ENCODE peak calls at places on chromosome 19, in seven cellular contexts. One of them, this sample, is unnamed.

GRCh38 chr19:17429661-17430101 is 9.8 kb downstream of the MVB12A start:
- DNase-seq in heart right ventricle: no peak
- DNase-seq in CD4-positive, alpha-beta memory T cell: no peak
- DNase-seq in cardiac muscle cell: no peak
- DNase-seq in right atrium auricular region: no peak
- DNase-seq in GM23248: no peak
- DNase-seq in adrenal gland: peak; percentile 86
- DNase-seq in this sample: no peak

GRCh38 chr19:49802836-49803528 is 10.1 kb downstream of the FUZ start:
- DNase-seq in GM23248: no peak
- DNase-seq in heart right ventricle: no peak
- DNase-seq in right atrium auricular region: no peak
- DNase-seq in cardiac muscle cell: no peak
- DNase-seq in adrenal gland: peak; percentile 69
- DNase-seq in CD4-positive, alpha-beta memory T cell: no peak
- DNase-seq in this sample: no peak

GRCh38 chr19:29841559-29842367 is 30.0 kb downstream of the CCNE1 start:
- DNase-seq in heart right ventricle: peak; percentile 15
- DNase-seq in GM23248: peak; percentile 31
- DNase-seq in adrenal gland: peak; percentile 77
- DNase-seq in right atrium auricular region: no peak
- DNase-seq in cardiac muscle cell: peak; percentile 38
- DNase-seq in CD4-positive, alpha-beta memory T cell: no peak
- DNase-seq in this sample: peak; percentile 76

GRCh38 chr19:10454267-10454666 is 33.9 kb downstream of the PDE4A start:
- DNase-seq in cardiac muscle cell: peak; percentile 38
- DNase-seq in heart right ventricle: no peak
- DNase-seq in right atrium auricular region: no peak
- DNase-seq in adrenal gland: no peak
- DNase-seq in CD4-positive, alpha-beta memory T cell: no peak
- DNase-seq in GM23248: peak; percentile 43
- DNase-seq in this sample: no peak

GRCh38 chr19:4052114-4052992 is 14.3 kb downstream of the ZBTB7A start:
- DNase-seq in GM23248: peak; percentile 81
- DNase-seq in cardiac muscle cell: no peak
- DNase-seq in right atrium auricular region: no peak
- DNase-seq in CD4-positive, alpha-beta memory T cell: no peak
- DNase-seq in adrenal gland: peak; percentile 92
- DNase-seq in heart right ventricle: no peak
- DNase-seq in this sample: no peak

GRCh38 chr19:41998246-41999020 is 4.4 kb upstream of the ATP1A3 start:
- DNase-seq in CD4-positive, alpha-beta memory T cell: no peak
- DNase-seq in heart right ventricle: no peak
- DNase-seq in cardiac muscle cell: peak; percentile 83
- DNase-seq in right atrium auricular region: no peak
- DNase-seq in adrenal gland: no peak
- DNase-seq in GM23248: peak; percentile 86
- DNase-seq in this sample: no peak

GRCh38 chr19:57068921-57069697 is 50.7 kb upstream of the USP29 start:
- DNase-seq in cardiac muscle cell: no peak
- DNase-seq in CD4-positive, alpha-beta memory T cell: no peak
- DNase-seq in heart right ventricle: no peak
- DNase-seq in GM23248: no peak
- DNase-seq in right atrium auricular region: no peak
- DNase-seq in adrenal gland: peak; percentile 80
- DNase-seq in this sample: no peak

GRCh38 chr19:370641-371330 is 26.2 kb upstream of the MIER2 start:
- DNase-seq in heart right ventricle: no peak
- DNase-seq in CD4-positive, alpha-beta memory T cell: no peak
- DNase-seq in adrenal gland: no peak
- DNase-seq in cardiac muscle cell: no peak
- DNase-seq in GM23248: no peak
- DNase-seq in right atrium auricular region: no peak
- DNase-seq in this sample: no peak

GRCh38 chr19:16325161-16325527 is 518 bp downstream of the KLF2 start:
- DNase-seq in CD4-positive, alpha-beta memory T cell: no peak
- DNase-seq in right atrium auricular region: no peak
- DNase-seq in adrenal gland: peak; percentile 52
- DNase-seq in cardiac muscle cell: peak; percentile 56
- DNase-seq in GM23248: peak; percentile 63
- DNase-seq in heart right ventricle: no peak
- DNase-seq in this sample: no peak

GRCh38 chr19:13215572-13216380 is 65.6 kb downstream of the IER2 start:
- DNase-seq in GM23248: peak; percentile 18
- DNase-seq in CD4-positive, alpha-beta memory T cell: peak; percentile 43
- DNase-seq in cardiac muscle cell: no peak
- DNase-seq in adrenal gland: no peak
- DNase-seq in heart right ventricle: no peak
- DNase-seq in right atrium auricular region: no peak
- DNase-seq in this sample: no peak

GRCh38 chr19:49976496-49976895 is 15.5 kb upstream of the SIGLEC11 start:
- DNase-seq in heart right ventricle: no peak
- DNase-seq in right atrium auricular region: no peak
- DNase-seq in cardiac muscle cell: no peak
- DNase-seq in adrenal gland: no peak
- DNase-seq in GM23248: peak; percentile 19
- DNase-seq in CD4-positive, alpha-beta memory T cell: no peak
- DNase-seq in this sample: no peak

GRCh38 chr19:54607782-54608150 is 14.3 kb downstream of the LILRA1 start:
- DNase-seq in adrenal gland: no peak
- DNase-seq in GM23248: no peak
- DNase-seq in CD4-positive, alpha-beta memory T cell: no peak
- DNase-seq in right atrium auricular region: no peak
- DNase-seq in heart right ventricle: no peak
- DNase-seq in cardiac muscle cell: no peak
- DNase-seq in this sample: no peak

GRCh38 chr19:6730153-6730804 is 7.1 kb downstream of the GPR108 start:
- DNase-seq in GM23248: peak; percentile 46
- DNase-seq in adrenal gland: peak; percentile 71
- DNase-seq in cardiac muscle cell: peak; percentile 42
- DNase-seq in CD4-positive, alpha-beta memory T cell: no peak
- DNase-seq in right atrium auricular region: no peak
- DNase-seq in heart right ventricle: no peak
- DNase-seq in this sample: no peak

GRCh38 chr19:48372904-48373303 is 8.7 kb downstream of the SYNGR4 start:
- DNase-seq in heart right ventricle: no peak
- DNase-seq in CD4-positive, alpha-beta memory T cell: no peak
- DNase-seq in GM23248: peak; percentile 31
- DNase-seq in cardiac muscle cell: no peak
- DNase-seq in adrenal gland: no peak
- DNase-seq in right atrium auricular region: no peak
- DNase-seq in this sample: peak; percentile 34

GRCh38 chr19:49555600-49556411 is 24.6 kb downstream of the NOSIP start:
- DNase-seq in CD4-positive, alpha-beta memory T cell: peak; percentile 86
- DNase-seq in heart right ventricle: no peak
- DNase-seq in adrenal gland: peak; percentile 92
- DNase-seq in right atrium auricular region: no peak
- DNase-seq in GM23248: peak; percentile 79
- DNase-seq in cardiac muscle cell: peak; percentile 90
- DNase-seq in this sample: no peak

GRCh38 chr19:55305491-55305890 is 19.6 kb downstream of the TMEM150B start:
- DNase-seq in right atrium auricular region: no peak
- DNase-seq in cardiac muscle cell: peak; percentile 57
- DNase-seq in heart right ventricle: peak; percentile 40
- DNase-seq in GM23248: peak; percentile 50
- DNase-seq in adrenal gland: peak; percentile 60
- DNase-seq in CD4-positive, alpha-beta memory T cell: peak; percentile 51
- DNase-seq in this sample: no peak

GRCh38 chr19:48629599-48630288 is 7.4 kb downstream of the DBP start:
- DNase-seq in cardiac muscle cell: peak; percentile 46
- DNase-seq in heart right ventricle: no peak
- DNase-seq in adrenal gland: peak; percentile 97
- DNase-seq in right atrium auricular region: peak; percentile 76
- DNase-seq in GM23248: peak; percentile 41
- DNase-seq in CD4-positive, alpha-beta memory T cell: no peak
- DNase-seq in this sample: no peak

GRCh38 chr19:50551713-50552187 is 16.5 kb downstream of the LRRC4B start:
- DNase-seq in adrenal gland: no peak
- DNase-seq in heart right ventricle: no peak
- DNase-seq in CD4-positive, alpha-beta memory T cell: no peak
- DNase-seq in GM23248: peak; percentile 18
- DNase-seq in right atrium auricular region: no peak
- DNase-seq in cardiac muscle cell: no peak
- DNase-seq in this sample: no peak

GRCh38 chr19:21434967-21435544 is 38.1 kb downstream of the ZNF493 start:
- DNase-seq in adrenal gland: no peak
- DNase-seq in CD4-positive, alpha-beta memory T cell: no peak
- DNase-seq in heart right ventricle: no peak
- DNase-seq in GM23248: no peak
- DNase-seq in cardiac muscle cell: no peak
- DNase-seq in right atrium auricular region: no peak
- DNase-seq in this sample: no peak

GRCh38 chr19:43541920-43542650 is 9.1 kb downstream of the ZNF575 start:
- DNase-seq in heart right ventricle: no peak
- DNase-seq in adrenal gland: no peak
- DNase-seq in CD4-positive, alpha-beta memory T cell: no peak
- DNase-seq in cardiac muscle cell: no peak
- DNase-seq in right atrium auricular region: no peak
- DNase-seq in GM23248: no peak
- DNase-seq in this sample: no peak

GRCh38 chr19:22144394-22144793 is 52.4 kb downstream of the ZNF676 start:
- DNase-seq in GM23248: peak; percentile 7
- DNase-seq in right atrium auricular region: no peak
- DNase-seq in CD4-positive, alpha-beta memory T cell: no peak
- DNase-seq in cardiac muscle cell: peak; percentile 21
- DNase-seq in heart right ventricle: no peak
- DNase-seq in adrenal gland: no peak
- DNase-seq in this sample: no peak

GRCh38 chr19:5113101-5113557 is 144.2 kb downstream of the KDM4B start:
- DNase-seq in right atrium auricular region: no peak
- DNase-seq in GM23248: peak; percentile 66
- DNase-seq in cardiac muscle cell: no peak
- DNase-seq in heart right ventricle: no peak
- DNase-seq in adrenal gland: no peak
- DNase-seq in CD4-positive, alpha-beta memory T cell: no peak
- DNase-seq in this sample: no peak

GRCh38 chr19:17092696-17093095 is 17.1 kb downstream of the MYO9B start:
- DNase-seq in CD4-positive, alpha-beta memory T cell: no peak
- DNase-seq in cardiac muscle cell: no peak
- DNase-seq in heart right ventricle: no peak
- DNase-seq in GM23248: no peak
- DNase-seq in adrenal gland: no peak
- DNase-seq in right atrium auricular region: no peak
- DNase-seq in this sample: no peak

GRCh38 chr19:38093587-38093986 is 130.4 kb downstream of the DPF1 start:
- DNase-seq in CD4-positive, alpha-beta memory T cell: no peak
- DNase-seq in GM23248: no peak
- DNase-seq in right atrium auricular region: no peak
- DNase-seq in adrenal gland: no peak
- DNase-seq in cardiac muscle cell: no peak
- DNase-seq in heart right ventricle: peak; percentile 40
- DNase-seq in this sample: no peak
- H3K27ac ChIP-seq in CD4-positive, alpha-beta memory T cell: no peak overlapping the region
- H3K27ac ChIP-seq in GM23248: no peak overlapping the region
- H3K27ac ChIP-seq in right atrium auricular region: no peak overlapping the region
- H3K27ac ChIP-seq in adrenal gland: no peak overlapping the region
- H3K27ac ChIP-seq in cardiac muscle cell: no peak overlapping the region
- H3K27ac ChIP-seq in heart right ventricle: no peak overlapping the region
- H3K27ac ChIP-seq in this sample: no peak overlapping the region

DNA sequence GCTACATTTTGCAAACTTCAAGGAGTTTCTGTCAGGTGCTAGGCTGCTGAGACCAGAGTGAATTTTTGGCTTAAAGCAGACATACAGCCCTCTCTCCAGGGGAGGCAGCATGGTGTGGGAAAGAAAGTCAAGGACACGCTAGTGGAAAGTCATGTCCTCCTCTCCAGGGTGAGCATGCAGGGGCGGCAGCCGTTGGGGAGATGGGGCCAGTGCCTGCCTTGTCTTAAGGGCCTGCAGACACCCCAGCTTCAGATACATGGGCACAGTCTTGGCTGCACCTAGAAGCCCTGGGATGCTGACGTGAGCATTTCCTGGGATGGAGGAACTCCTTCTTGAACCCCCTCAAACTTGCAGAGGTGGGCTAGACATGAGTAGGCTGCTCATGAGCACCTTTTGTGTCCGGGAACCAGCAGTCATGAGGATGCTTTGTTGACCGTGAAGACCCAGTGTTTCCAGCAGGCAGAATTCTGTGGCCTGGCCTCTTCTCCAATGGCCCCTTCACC is 43.3 kb upstream of the PEPD start:
- DNase-seq in GM23248: no peak
- DNase-seq in cardiac muscle cell: no peak
- DNase-seq in CD4-positive, alpha-beta memory T cell: no peak
- DNase-seq in right atrium auricular region: no peak
- DNase-seq in adrenal gland: no peak
- DNase-seq in heart right ventricle: no peak
- DNase-seq in this sample: no peak
- H3K27ac ChIP-seq in GM23248: no peak overlapping the region
- H3K27ac ChIP-seq in cardiac muscle cell: no peak overlapping the region
- H3K27ac ChIP-seq in CD4-positive, alpha-beta memory T cell: no peak overlapping the region
- H3K27ac ChIP-seq in right atrium auricular region: no peak overlapping the region
- H3K27ac ChIP-seq in adrenal gland: no peak overlapping the region
- H3K27ac ChIP-seq in heart right ventricle: no peak overlapping the region
- H3K27ac ChIP-seq in this sample: no peak overlapping the region

DNA sequence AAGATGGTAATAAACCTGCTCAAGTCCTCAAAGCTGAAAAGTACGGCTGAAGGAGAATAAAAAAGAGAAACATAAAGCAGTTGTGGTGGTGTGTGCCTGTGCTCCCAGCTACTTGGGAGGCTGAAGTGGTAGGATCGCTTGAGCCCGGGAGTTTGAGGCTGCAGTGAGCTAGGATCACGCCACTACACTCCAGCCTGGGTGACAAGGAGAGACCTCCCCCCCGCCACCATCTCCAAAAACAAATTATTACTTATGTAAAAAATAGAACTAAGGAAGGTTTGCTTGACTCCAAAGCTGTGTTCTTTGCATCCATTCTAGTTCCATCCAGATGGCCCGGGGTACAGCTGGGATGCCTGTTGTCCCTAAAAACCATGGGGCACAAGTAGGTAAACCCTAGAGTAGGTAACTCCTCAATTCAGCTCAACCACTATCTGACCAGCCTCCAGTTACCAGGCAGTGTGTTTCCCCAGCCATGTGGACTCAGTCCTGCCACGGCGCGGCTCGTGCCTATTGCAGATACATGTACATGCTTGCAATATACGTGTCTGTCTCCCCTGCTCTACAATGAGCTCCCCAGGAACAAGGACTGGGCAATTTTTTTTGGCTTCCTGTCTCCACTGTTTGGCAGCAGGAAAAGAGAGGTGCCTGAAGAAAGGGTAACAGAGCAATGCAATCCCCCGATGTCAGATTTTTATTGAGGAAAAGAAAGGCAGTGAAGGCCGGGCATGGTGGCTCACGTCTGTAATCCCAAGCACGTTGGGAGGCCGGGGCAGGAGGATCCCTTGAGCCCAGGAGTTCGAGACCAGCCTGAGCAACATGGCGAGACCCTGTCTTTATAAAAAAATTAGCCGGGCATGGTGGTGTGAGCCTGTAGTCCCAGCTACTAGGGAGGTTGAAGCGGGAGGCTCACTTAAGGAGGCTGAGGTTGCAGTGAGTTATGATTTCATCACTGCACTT is 101.3 kb downstream of the GNG7 start:
- DNase-seq in CD4-positive, alpha-beta memory T cell: no peak
- DNase-seq in cardiac muscle cell: no peak
- DNase-seq in right atrium auricular region: no peak
- DNase-seq in adrenal gland: peak; percentile 11
- DNase-seq in heart right ventricle: no peak
- DNase-seq in GM23248: no peak
- DNase-seq in this sample: no peak
- H3K27ac ChIP-seq in CD4-positive, alpha-beta memory T cell: no peak overlapping the region
- H3K27ac ChIP-seq in cardiac muscle cell: no peak overlapping the region
- H3K27ac ChIP-seq in right atrium auricular region: peak overlapping the region; percentile 95
- H3K27ac ChIP-seq in adrenal gland: no peak overlapping the region
- H3K27ac ChIP-seq in heart right ventricle: peak overlapping the region; percentile 64
- H3K27ac ChIP-seq in GM23248: no peak overlapping the region
- H3K27ac ChIP-seq in this sample: no peak overlapping the region

GRCh38 chr19:1417145-1417544 is 9.8 kb downstream of the DAZAP1 start:
- DNase-seq in heart right ventricle: no peak
- DNase-seq in CD4-positive, alpha-beta memory T cell: no peak
- DNase-seq in right atrium auricular region: no peak
- DNase-seq in GM23248: no peak
- DNase-seq in adrenal gland: peak; percentile 77
- DNase-seq in cardiac muscle cell: no peak
- DNase-seq in this sample: no peak
- H3K27ac ChIP-seq in heart right ventricle: no peak overlapping the region
- H3K27ac ChIP-seq in CD4-positive, alpha-beta memory T cell: no peak overlapping the region
- H3K27ac ChIP-seq in right atrium auricular region: no peak overlapping the region
- H3K27ac ChIP-seq in GM23248: peak overlapping the region; percentile 90
- H3K27ac ChIP-seq in adrenal gland: peak overlapping the region; percentile 71
- H3K27ac ChIP-seq in cardiac muscle cell: no peak overlapping the region
- H3K27ac ChIP-seq in this sample: peak overlapping the region; percentile 87

This sample was measured in epithelial cell of prostate.